ENCODE peak calls at places on chromosomes 7 and 10, in six cellular contexts. C is fibroblast of mammary gland, W is heart left ventricle, F is heart right ventricle, O is astrocyte of the spinal cord, Q is BJ. P is an unnamed sample.

GRCh38 chr10:6786579-6787031 is 206.5 kb upstream of the PRKCQ start:
- DNase-seq in Q (no peak), W (no peak), F (no peak), O (peak; percentile 69), C (peak; percentile 71), P (no peak)

GRCh38 chr10:26516540-26517101 is 78.5 kb downstream of the APBB1IP start:
- DNase-seq in W (no peak), F (no peak), Q (no peak), O (peak; percentile 5), C (peak; percentile 32), P (no peak)

GRCh38 chr7:11726251-11727155 is 105.5 kb downstream of the THSD7A start:
- DNase-seq in C (peak; percentile 96), F (peak; percentile 34), Q (peak; percentile 35), W (peak; percentile 28), O (peak; percentile 79), P (peak; percentile 87)

GRCh38 chr7:69250958-69251357 is 347.3 kb upstream of the AUTS2 start:
- DNase-seq in Q (no peak), W (no peak), O (no peak), F (no peak), C (no peak), P (no peak)

GRCh38 chr10:8041284-8042031 is 13.0 kb upstream of the GATA3 start:
- DNase-seq in C (no peak), W (no peak), Q (no peak), O (no peak), F (no peak), P (no peak)

GRCh38 chr10:14235511-14235910 is 95.2 kb downstream of the FRMD4A start:
- DNase-seq in C (no peak), O (no peak), W (no peak), F (no peak), Q (no peak), P (no peak)

GRCh38 chr10:100655760-100656421 is 89.5 kb upstream of the PAX2 start:
- DNase-seq in O (no peak), F (no peak), C (no peak), Q (no peak), W (no peak), P (no peak)

GRCh38 chr10:114998993-114999392 is 61.0 kb downstream of the TRUB1 start:
- DNase-seq in Q (no peak), C (no peak), W (no peak), O (no peak), F (no peak), P (no peak)

GRCh38 chr7:373818-374705 is 84.1 kb downstream of the FOXL3 start:
- DNase-seq in F (no peak), O (no peak), W (peak; percentile 13), Q (no peak), C (no peak), P (no peak)

GRCh38 chr7:372546-372938 is 82.6 kb downstream of the FOXL3 start:
- DNase-seq in F (no peak), C (no peak), W (no peak), Q (no peak), O (no peak), P (no peak)

GRCh38 chr7:374706-375490 is 84.9 kb downstream of the FOXL3 start:
- DNase-seq in F (no peak), W (peak; percentile 20), O (no peak), Q (no peak), C (no peak), P (no peak)

GRCh38 chr7:371779-372545 is 82.0 kb downstream of the FOXL3 start:
- DNase-seq in O (no peak), W (peak; percentile 17), Q (no peak), F (no peak), C (no peak), P (no peak)

DNA sequence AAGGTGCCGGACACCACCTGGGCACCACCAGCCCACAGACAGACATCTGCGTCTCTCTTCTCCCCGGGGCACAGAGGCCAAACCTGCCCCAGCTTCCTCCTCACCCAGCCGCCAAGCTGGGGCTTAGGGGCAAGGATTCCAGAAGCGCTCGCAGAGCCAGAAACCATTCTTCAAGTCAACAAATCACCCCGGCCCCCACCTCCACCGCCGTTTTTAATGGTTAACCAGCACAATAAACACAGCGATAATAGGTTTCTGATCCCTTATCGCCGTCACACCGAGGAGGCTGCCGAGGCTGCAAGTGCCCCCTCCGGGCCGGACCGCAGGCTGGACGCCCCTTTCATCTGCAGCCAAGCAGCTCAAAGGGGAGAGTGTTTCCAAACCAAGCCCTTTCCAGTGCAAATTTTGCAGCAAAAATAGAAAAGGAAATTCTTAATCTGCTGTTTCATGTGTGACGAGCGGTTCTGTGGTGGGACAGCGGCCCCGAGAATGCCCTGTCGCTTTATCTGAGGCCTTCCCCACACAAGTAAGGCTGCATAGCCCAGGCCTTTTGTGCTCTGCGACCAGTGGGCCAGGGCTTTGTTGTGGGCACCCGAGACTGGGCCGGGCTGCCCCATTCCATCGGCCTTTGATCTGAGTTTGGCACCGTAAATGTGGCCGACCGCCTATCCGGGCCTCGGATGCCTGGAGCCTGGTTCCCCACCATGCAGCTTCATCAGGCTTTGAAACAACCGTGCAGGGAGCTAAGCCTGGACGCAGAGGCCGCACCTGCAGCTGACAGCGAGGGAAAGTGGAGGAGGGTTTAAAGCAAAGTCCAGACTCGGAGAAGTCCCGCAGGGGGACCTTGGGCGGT is 83.2 kb downstream of the FOXL3 start:
- DNase-seq in C (no peak), W (peak; percentile 17), F (no peak), Q (no peak), O (no peak), P (no peak)
- H3K4me3 ChIP-seq in C (no peak overlapping the region), W (no peak overlapping the region), F (no peak overlapping the region), Q (no peak overlapping the region), O (no peak overlapping the region), P (no peak overlapping the region)

GRCh38 chr7:114084381-114085312 is 165.8 kb upstream of the PPP1R3A start:
- DNase-seq in Q (no peak), F (peak; percentile 14), C (peak; percentile 20), W (peak; percentile 46), O (peak; percentile 44), P (no peak)

GRCh38 chr7:114085313-114085591 is 166.4 kb upstream of the PPP1R3A start:
- DNase-seq in O (no peak), W (no peak), Q (no peak), C (no peak), F (no peak), P (no peak)

GRCh38 chr7:114082567-114082933 is 163.7 kb upstream of the PPP1R3A start:
- DNase-seq in W (no peak), Q (no peak), O (no peak), C (no peak), F (no peak), P (no peak)

GRCh38 chr7:114082934-114083647 is 164.3 kb upstream of the PPP1R3A start:
- DNase-seq in O (peak; percentile 56), W (peak; percentile 38), Q (no peak), F (peak; percentile 9), C (peak; percentile 18), P (no peak)

GRCh38 chr7:114083714-114084113 is 164.9 kb upstream of the PPP1R3A start:
- DNase-seq in C (no peak), W (no peak), O (no peak), Q (no peak), F (no peak), P (no peak)
- H3K4me3 ChIP-seq in C (no peak overlapping the region), W (peak overlapping the region; percentile 67), O (peak overlapping the region; percentile 49), Q (no peak overlapping the region), F (peak overlapping the region; percentile 60), P (no peak overlapping the region)

DNA sequence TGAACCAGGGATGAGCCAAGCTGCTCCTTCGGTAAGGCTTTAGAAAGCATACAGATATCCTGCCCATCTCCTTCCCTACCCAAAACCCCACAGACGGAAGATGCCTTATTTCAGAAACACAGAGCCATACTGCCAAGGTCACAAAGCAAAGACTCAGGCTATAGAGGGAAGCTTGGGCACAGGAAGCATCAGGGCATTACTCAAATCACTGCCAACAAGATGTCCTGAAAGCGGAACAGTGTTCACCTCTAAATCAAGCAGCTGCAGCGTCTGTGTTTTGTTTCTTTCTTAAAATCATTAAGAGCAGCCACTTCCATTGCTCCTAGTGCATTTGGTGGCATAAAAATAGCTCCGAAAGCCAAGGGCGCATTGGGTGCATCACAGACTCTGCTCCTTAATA is 307.3 kb downstream of the SORCS1 start:
- DNase-seq in Q (no peak), C (no peak), O (no peak), F (no peak), W (no peak), P (no peak)
- H3K4me3 ChIP-seq in Q (no peak overlapping the region), C (no peak overlapping the region), O (no peak overlapping the region), F (no peak overlapping the region), W (no peak overlapping the region), P (no peak overlapping the region)

GRCh38 chr10:110392860-110393732 is 88.4 kb upstream of the SMNDC1 start:
- DNase-seq in Q (peak; percentile 52), O (no peak), F (no peak), C (peak; percentile 93), W (no peak), P (peak; percentile 79)
- H3K4me3 ChIP-seq in Q (no peak overlapping the region), O (no peak overlapping the region), F (no peak overlapping the region), C (no peak overlapping the region), W (no peak overlapping the region), P (no peak overlapping the region)